ENCODE peak calls at places on chromosome 22, in four cellular contexts. M is right lobe of liver, R is tibial nerve, N is astrocyte. G is an unnamed sample.

GRCh38 chr22:36457688-36458450 is 23.6 kb downstream of the TXN2 start:
- DNase-seq in M (no peak), R (no peak), N (peak; percentile 56), G (no peak)

GRCh38 chr22:49152146-49152929 is 675.3 kb downstream of the BRD1 start:
- DNase-seq in M (no peak), R (no peak), N (no peak), G (no peak)

GRCh38 chr22:45885941-45886395 is 91.0 kb downstream of the WNT7B start:
- DNase-seq in M (peak; percentile 48), R (no peak), N (no peak), G (no peak)

GRCh38 chr22:19357270-19358105 is 66.0 kb upstream of the CLTCL1 start:
- DNase-seq in M (no peak), R (no peak), N (peak; percentile 9), G (peak; percentile 82)

GRCh38 chr22:27489265-27489675 is 312.3 kb downstream of the MN1 start:
- DNase-seq in M (peak; percentile 81), R (no peak), N (peak; percentile 16), G (peak; percentile 71)

GRCh38 chr22:23563111-23563510 is 17.0 kb downstream of the IGLL1 start:
- DNase-seq in M (no peak), R (no peak), N (no peak), G (no peak)

GRCh38 chr22:19815823-19816290 is 38.8 kb downstream of the GNB1L start:
- DNase-seq in M (no peak), R (no peak), N (no peak), G (no peak)

GRCh38 chr22:26389125-26389524 is 39.9 kb upstream of the ASPHD2 start:
- DNase-seq in M (no peak), R (no peak), N (no peak), G (no peak)

GRCh38 chr22:37781434-37782059 is 26.2 kb upstream of the GCAT start:
- DNase-seq in M (peak; percentile 67), R (no peak), N (no peak), G (no peak)

GRCh38 chr22:44394246-44395115 is 81.7 kb upstream of the SHISAL1 start:
- DNase-seq in M (peak; percentile 44), R (no peak), N (no peak), G (no peak)

GRCh38 chr22:38955250-38955775 is 2.1 kb upstream of the APOBEC3A start:
- DNase-seq in M (peak; percentile 47), R (no peak), N (no peak), G (no peak)

GRCh38 chr22:40363059-40363458 is 7.3 kb upstream of the SGSM3 start:
- DNase-seq in M (no peak), R (no peak), N (peak; percentile 46), G (no peak)

GRCh38 chr22:35480143-35480542 is 60.5 kb upstream of the RASD2 start:
- DNase-seq in M (peak; percentile 31), R (no peak), N (peak; percentile 62), G (no peak)

GRCh38 chr22:26435327-26436093 is 6.5 kb downstream of the ASPHD2 start:
- DNase-seq in M (no peak), R (no peak), N (no peak), G (no peak)

GRCh38 chr22:19607198-19608113 is 83.2 kb upstream of the CLDN5 start:
- DNase-seq in M (peak; percentile 96), R (no peak), N (no peak), G (no peak)

GRCh38 chr22:39313258-39314001 is 6.0 kb downstream of the RPL3 start:
- DNase-seq in M (no peak), R (no peak), N (no peak), G (no peak)

GRCh38 chr22:44391481-44392445 is 79.0 kb upstream of the SHISAL1 start:
- DNase-seq in M (peak; percentile 33), R (no peak), N (no peak), G (no peak)

GRCh38 chr22:19998232-19998951 is 18.2 kb downstream of the ARVCF start:
- DNase-seq in M (peak; percentile 40), R (no peak), N (no peak), G (no peak)

GRCh38 chr22:27642104-27642800 is 159.3 kb downstream of the MN1 start:
- DNase-seq in M (no peak), R (no peak), N (no peak), G (no peak)

GRCh38 chr22:42283288-42284229 is 13.1 kb upstream of the TCF20 start:
- DNase-seq in M (no peak), R (no peak), N (no peak), G (no peak)
- H3K4me1 ChIP-seq in M (peaks cover 17% of the 10 kb centered on the region), R (peaks cover 19% of the 10 kb centered on the region), N (no peaks in the 10 kb centered on the region), G (no peaks in the 10 kb centered on the region)

GRCh38 chr22:32854351-32854804 is 52.9 kb downstream of the TIMP3 start:
- DNase-seq in M (no peak), R (no peak), N (peak; percentile 81), G (no peak)

GRCh38 chr22:32853662-32854061 is 52.2 kb downstream of the TIMP3 start:
- DNase-seq in M (no peak), R (no peak), N (no peak), G (no peak)

GRCh38 chr22:32850157-32850556 is 48.7 kb downstream of the TIMP3 start:
- DNase-seq in M (no peak), R (no peak), N (no peak), G (no peak)

GRCh38 chr22:32850591-32851517 is 49.3 kb downstream of the TIMP3 start:
- DNase-seq in M (peak; percentile 82), R (peak; percentile 93), N (no peak), G (no peak)

GRCh38 chr22:32852346-32853251 is 51.1 kb downstream of the TIMP3 start:
- DNase-seq in M (no peak), R (peak; percentile 72), N (no peak), G (no peak)
- H3K4me1 ChIP-seq in M (peaks cover 12% of the 10 kb centered on the region), R (peaks cover 38% of the 10 kb centered on the region), N (no peaks in the 10 kb centered on the region), G (no peaks in the 10 kb centered on the region)

GRCh38 chr22:29621761-29622526 is 18.5 kb downstream of the NF2 start:
- DNase-seq in M (no peak), R (no peak), N (peak; percentile 98), G (peak; percentile 97)
- H3K4me1 ChIP-seq in M (peaks cover 4% of the 10 kb centered on the region), R (peaks cover 21% of the 10 kb centered on the region), N (peaks cover 78% of the 10 kb centered on the region), G (peaks cover 94% of the 10 kb centered on the region)

GRCh38 chr22:50207383-50208031 is 6.7 kb downstream of the SELENOO start:
- DNase-seq in M (peak; percentile 55), R (no peak), N (no peak), G (no peak)
- H3K4me1 ChIP-seq in M (peaks cover 58% of the 10 kb centered on the region), R (peaks cover 8% of the 10 kb centered on the region), N (no peaks in the 10 kb centered on the region), G (no peaks in the 10 kb centered on the region)

GRCh38 chr22:43004362-43005035 is 10.4 kb downstream of the PACSIN2 start:
- DNase-seq in M (no peak), R (no peak), N (peak; percentile 77), G (peak; percentile 80)

GRCh38 chr22:43006753-43007152 is 8.2 kb downstream of the PACSIN2 start:
- DNase-seq in M (no peak), R (no peak), N (peak; percentile 71), G (no peak)

GRCh38 chr22:43006016-43006505 is 8.9 kb downstream of the PACSIN2 start:
- DNase-seq in M (no peak), R (no peak), N (no peak), G (no peak)

GRCh38 chr22:43007519-43008102 is 7.3 kb downstream of the PACSIN2 start:
- DNase-seq in M (no peak), R (no peak), N (peak; percentile 80), G (no peak)

DNA sequence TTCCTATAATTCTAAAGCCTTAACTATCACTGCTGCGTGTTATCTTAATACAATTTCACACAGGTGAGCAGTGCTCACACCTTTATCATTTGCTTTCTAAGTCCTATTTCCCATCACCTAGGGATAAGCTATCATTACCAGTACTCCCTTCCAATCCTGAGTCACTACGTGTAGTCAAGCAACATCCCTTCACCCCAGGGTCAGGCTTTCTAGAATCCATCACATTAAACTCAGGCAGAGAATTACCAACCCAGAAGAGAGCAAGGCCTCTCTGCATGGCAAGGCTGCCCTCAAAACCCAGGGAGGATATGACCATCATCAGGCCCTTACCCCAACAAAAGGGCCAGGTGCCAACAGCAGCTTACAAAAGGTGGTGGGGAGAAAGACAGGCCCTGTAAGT is 9.8 kb downstream of the PACSIN2 start:
- DNase-seq in M (no peak), R (no peak), N (no peak), G (no peak)
- H3K4me1 ChIP-seq in M (peaks cover 47% of the 10 kb centered on the region), R (peaks cover 25% of the 10 kb centered on the region), N (peaks cover 65% of the 10 kb centered on the region), G (peaks cover 95% of the 10 kb centered on the region)

GRCh38 chr22:31084811-31085492 is 3.8 kb downstream of the SMTN start:
- DNase-seq in M (peak; percentile 90), R (peak; percentile 84), N (peak; percentile 64), G (peak; percentile 57)

GRCh38 chr22:31082606-31083376 is 1.7 kb downstream of the SMTN start:
- DNase-seq in M (no peak), R (peak; percentile 61), N (no peak), G (peak; percentile 81)

GRCh38 chr22:31081963-31082605 is 966 bp downstream of the SMTN start:
- DNase-seq in M (no peak), R (no peak), N (no peak), G (peak; percentile 48)

GRCh38 chr22:31083923-31084810 is 3.0 kb downstream of the SMTN start:
- DNase-seq in M (no peak), R (no peak), N (no peak), G (no peak)

GRCh38 chr22:31083377-31083768 is 2.3 kb downstream of the SMTN start:
- DNase-seq in M (no peak), R (no peak), N (no peak), G (no peak)
- H3K4me1 ChIP-seq in M (peaks cover 6% of the 10 kb centered on the region), R (peaks cover 52% of the 10 kb centered on the region), N (peaks cover 51% of the 10 kb centered on the region), G (peaks cover 34% of the 10 kb centered on the region)

GRCh38 chr22:47150426-47150825 is 388.0 kb downstream of the TBC1D22A start:
- DNase-seq in M (no peak), R (no peak), N (no peak), G (no peak)
- H3K4me1 ChIP-seq in M (no peaks in the 10 kb centered on the region), R (no peaks in the 10 kb centered on the region), N (peaks cover 25% of the 10 kb centered on the region), G (peaks cover 41% of the 10 kb centered on the region)